ENCODE peak calls at places on chromosomes 13 and 19, in four cellular contexts. M, Q, N and F are unnamed samples.
A peak's percentile ranks its signal among the peaks of the same experiment; 100 is the strongest.

GRCh38 chr19:10219678-10220077 is 11.5 kb downstream of the S1PR2 start:
- DNase-seq in N (peak; percentile 72), M (peak; percentile 79), Q (no peak), F (peak; percentile 46)

GRCh38 chr13:76425930-76426329 is 460.3 kb downstream of the KCTD12 start:
- DNase-seq in M (no peak), Q (no peak), N (no peak), F (no peak)

GRCh38 chr19:16737909-16738308 is 18.3 kb downstream of the NWD1 start:
- DNase-seq in Q (no peak), N (no peak), M (peak; percentile 10), F (no peak)

GRCh38 chr19:3046621-3047306 is 15.5 kb downstream of the TLE5 start:
- DNase-seq in M (no peak), Q (no peak), N (no peak), F (peak; percentile 70)

GRCh38 chr13:99367663-99368448 is 60.7 kb upstream of the GPR183 start:
- DNase-seq in M (no peak), N (no peak), Q (no peak), F (no peak)

GRCh38 chr13:111142472-111142871 is 27.4 kb downstream of the ARHGEF7 start:
- DNase-seq in Q (no peak), N (no peak), M (no peak), F (no peak)

GRCh38 chr13:77386046-77386445 is 59.2 kb upstream of the MYCBP2 start:
- DNase-seq in Q (no peak), N (no peak), M (no peak), F (no peak)

GRCh38 chr19:3595521-3596061 is 10.3 kb downstream of the GIPC3 start:
- DNase-seq in N (no peak), Q (no peak), M (no peak), F (no peak)

GRCh38 chr19:44539236-44539819 is 9.9 kb upstream of the CEACAM20 start:
- DNase-seq in M (no peak), Q (no peak), N (no peak), F (no peak)

GRCh38 chr19:56988271-56988670 is 131.5 kb upstream of the USP29 start:
- DNase-seq in M (no peak), N (no peak), Q (no peak), F (no peak)

GRCh38 chr13:32323912-32324311 is 8.6 kb downstream of the BRCA2 start:
- DNase-seq in N (no peak), M (no peak), Q (no peak), F (no peak)

GRCh38 chr19:2902590-2903218 is 2.0 kb downstream of the ZNF57 start:
- DNase-seq in Q (no peak), M (peak; percentile 58), N (no peak), F (no peak)

GRCh38 chr13:76764429-76764828 is 121.8 kb downstream of the KCTD12 start:
- DNase-seq in M (no peak), N (no peak), Q (no peak), F (no peak)

GRCh38 chr19:40217921-40218890 is at the start of gene TTC9B:
- DNase-seq in M (no peak), Q (no peak), N (peak; percentile 57), F (peak; percentile 46)

DNA sequence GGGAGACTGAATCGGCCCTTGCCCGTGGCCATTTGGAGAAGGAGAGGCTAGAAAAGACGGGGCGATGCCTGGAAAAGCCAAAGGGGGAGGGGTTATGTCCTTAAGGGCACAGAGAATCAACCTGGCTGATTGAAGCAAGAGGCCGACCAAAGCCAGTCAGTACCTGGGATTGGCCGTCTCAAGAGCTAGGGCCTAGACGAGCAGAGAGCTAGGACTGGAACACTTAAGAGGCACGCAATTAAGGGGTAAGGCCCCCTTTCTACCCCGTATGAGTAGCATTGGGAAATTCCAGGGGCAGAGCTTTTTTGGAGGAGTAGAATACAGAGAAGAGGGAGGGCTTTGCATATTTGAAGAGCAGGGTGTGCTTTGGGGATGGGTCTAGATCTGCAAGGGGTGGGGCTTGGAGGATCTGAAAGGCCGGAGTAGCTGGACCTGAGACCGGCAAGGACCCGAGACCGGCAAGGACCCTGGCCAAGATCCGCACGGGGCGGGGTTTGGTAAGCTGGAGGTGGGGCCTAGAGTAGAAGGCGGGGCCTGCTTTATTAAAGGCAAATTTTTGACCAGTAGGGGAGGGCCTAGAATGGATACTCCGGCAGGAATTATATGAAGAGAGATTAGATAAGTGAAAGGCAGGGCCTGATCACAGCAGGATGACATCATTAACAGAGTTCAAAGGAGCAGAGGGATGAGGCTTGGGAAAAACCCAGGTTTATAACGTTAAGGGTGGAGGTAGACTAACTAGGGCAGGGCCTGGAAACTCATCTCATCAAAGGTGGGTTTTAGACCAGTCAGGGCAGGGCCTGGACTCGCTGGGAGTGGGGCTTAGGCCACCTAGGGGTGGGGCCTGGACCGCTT is 10.7 kb upstream of the CACNG6 start:
- DNase-seq in Q (peak; percentile 86), M (peak; percentile 6), N (peak; percentile 33), F (no peak)
- TF ChIP-seq ZNF274 in Q (no peak), M (no peak), N (no peak), F (no peak)

GRCh38 chr19:58468216-58468839 is 1.4 kb downstream of the ZNF324 start:
- DNase-seq in N (no peak), Q (no peak), M (no peak), F (no peak)
- TF ChIP-seq ZNF274 in N (no peak), Q (no peak), M (no peak), F (no peak)

DNA sequence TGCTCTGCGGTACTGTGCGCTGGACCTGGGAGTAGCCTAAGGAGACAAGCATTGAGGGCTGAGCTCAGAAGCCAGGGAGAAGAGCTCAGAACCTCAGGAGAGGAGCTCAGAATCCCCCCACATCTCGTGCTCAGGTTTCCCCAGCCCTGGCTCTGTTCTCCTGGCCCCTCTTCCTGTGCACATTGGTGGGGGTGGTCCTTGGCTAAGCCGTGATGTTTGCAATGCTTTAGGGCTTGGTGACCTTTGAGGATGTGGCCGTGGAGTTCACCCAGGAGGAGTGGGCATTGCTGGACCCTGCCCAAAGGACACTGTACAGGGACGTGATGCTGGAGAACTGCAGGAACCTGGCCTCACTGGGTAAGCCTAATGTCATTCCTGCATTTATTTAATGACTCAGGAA is 6.6 kb downstream of the ZNF557 start:
- DNase-seq in N (no peak), Q (no peak), M (no peak), F (no peak)
- TF ChIP-seq ZNF274 in N (no peak), Q (no peak), M (no peak), F (no peak)

GRCh38 chr13:45873491-45874360 is 22.2 kb upstream of the SIAH3 start:
- DNase-seq in M (peak; percentile 5), Q (peak; percentile 50), N (peak; percentile 43), F (no peak)

GRCh38 chr13:45875951-45876350 is 24.4 kb upstream of the SIAH3 start:
- DNase-seq in M (no peak), N (no peak), Q (peak; percentile 74), F (no peak)

GRCh38 chr13:45876781-45877180 is 25.2 kb upstream of the SIAH3 start:
- DNase-seq in Q (no peak), N (no peak), M (no peak), F (no peak)

GRCh38 chr13:45870232-45870631 is 18.7 kb upstream of the SIAH3 start:
- DNase-seq in Q (no peak), N (no peak), M (no peak), F (no peak)

GRCh38 chr13:45872574-45872973 is 21.0 kb upstream of the SIAH3 start:
- DNase-seq in Q (no peak), M (no peak), N (no peak), F (no peak)
- TF ChIP-seq ZNF274 in Q (no peak), M (no peak), N (no peak), F (no peak)

GRCh38 chr13:60078226-60078625 is 85.5 kb downstream of the DIAPH3 start:
- DNase-seq in Q (no peak), N (no peak), M (no peak), F (no peak)

DNA sequence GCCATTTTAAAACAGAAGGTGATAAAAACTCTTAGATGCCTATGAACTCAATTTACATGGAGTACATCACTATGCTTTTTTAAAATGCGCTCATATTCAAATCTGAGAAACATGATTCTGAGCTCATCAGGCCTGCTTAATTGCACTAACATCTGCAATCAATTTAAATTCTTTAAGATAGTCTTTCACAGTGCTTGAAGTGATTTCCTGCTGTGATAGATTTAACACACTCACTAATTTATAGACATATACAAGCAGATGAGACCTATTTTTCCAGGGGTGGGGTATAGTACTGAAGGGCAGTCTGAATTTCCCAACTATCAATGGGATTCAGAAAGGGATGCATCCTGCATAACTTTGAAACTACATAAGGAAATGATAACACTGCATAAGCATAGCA is 82.9 kb downstream of the DIAPH3 start:
- DNase-seq in Q (no peak), N (no peak), M (no peak), F (no peak)
- TF ChIP-seq ZNF274 in Q (no peak), N (no peak), M (no peak), F (no peak)

DNA sequence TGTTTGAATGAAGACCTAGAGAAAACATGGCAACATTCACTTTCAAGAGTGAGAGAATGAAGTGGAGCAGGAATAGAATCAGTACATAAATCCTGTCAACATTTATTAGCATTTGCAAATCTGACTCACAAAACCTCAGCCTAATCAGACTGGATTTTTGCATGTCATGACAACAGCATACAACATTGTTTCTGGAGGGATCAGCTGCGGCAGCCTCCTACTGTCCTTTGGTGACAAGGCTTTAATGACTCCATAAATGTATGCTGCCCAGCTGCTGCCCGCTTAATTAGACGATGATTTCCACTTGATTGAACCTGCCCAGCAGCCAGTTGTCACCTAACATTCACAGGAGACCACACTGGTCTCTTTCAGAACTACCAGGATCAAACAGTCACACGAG is 9.4 kb downstream of the EBPL start:
- DNase-seq in M (no peak), N (no peak), Q (no peak), F (no peak)
- TF ChIP-seq ZNF274 in M (no peak), N (no peak), Q (no peak), F (no peak)